ENCODE peak calls at places on chromosomes 2 and 18, in four cellular contexts. O is transverse colon, N is HCT116, I is breast epithelium. D is an unnamed sample.

GRCh38 chr2:16677875-16678274 is 12.2 kb upstream of the CYRIA start:
- DNase-seq in N (no peak), I (no peak), O (no peak), D (no peak)

GRCh38 chr2:194549387-194549786 is 1107.6 kb upstream of the SLC39A10 start:
- DNase-seq in O (no peak), N (no peak), I (no peak), D (no peak)

GRCh38 chr18:32530947-32531651 is 60.4 kb upstream of the GAREM1 start:
- DNase-seq in I (no peak), N (no peak), O (no peak), D (peak)

GRCh38 chr2:71777946-71778345 is 324.6 kb downstream of the DYSF start:
- DNase-seq in I (no peak), N (no peak), O (no peak), D (no peak)

GRCh38 chr2:238320648-238321281 is 447 bp downstream of the TRAF3IP1 start:
- DNase-seq in N (no peak), I (no peak), O (no peak), D (no peak)

GRCh38 chr2:148048475-148049221 is 27.8 kb downstream of the MBD5 start:
- DNase-seq in I (no peak), N (no peak), O (no peak), D (no peak)

GRCh38 chr2:110017-110416 is 63.7 kb upstream of the FAM110C start:
- DNase-seq in O (no peak), N (no peak), I (no peak), D (no peak)

GRCh38 chr2:172230783-172231446 is 128.2 kb upstream of the DLX2 start:
- DNase-seq in O (no peak), I (no peak), N (no peak), D (peak)

GRCh38 chr2:148552675-148553331 is 91.7 kb upstream of the EPC2 start:
- DNase-seq in I (no peak), O (no peak), N (no peak), D (no peak)

GRCh38 chr2:31429759-31430438 is 15.4 kb upstream of the XDH start:
- DNase-seq in O (peak), N (peak), I (no peak), D (no peak)

GRCh38 chr2:83696838-83697237 is 762.2 kb downstream of the SUCLG1 start:
- DNase-seq in O (no peak), N (no peak), I (no peak), D (no peak)

GRCh38 chr2:109238580-109238979 is 109.6 kb downstream of the SH3RF3 start:
- DNase-seq in O (peak), N (no peak), I (no peak), D (no peak)

GRCh38 chr18:78809845-78810244 is 169.8 kb upstream of the SALL3 start:
- DNase-seq in O (no peak), N (no peak), I (no peak), D (no peak)

GRCh38 chr2:101307503-101307902 is 998 bp downstream of the RNF149 start:
- DNase-seq in I (no peak), N (no peak), O (no peak), D (no peak)

GRCh38 chr2:225100269-225100668 is 58.0 kb upstream of the DOCK10 start:
- DNase-seq in O (no peak), I (no peak), N (no peak), D (no peak)

GRCh38 chr2:88177556-88177955 is 7.4 kb downstream of the THNSL2 start:
- DNase-seq in N (no peak), O (no peak), I (no peak), D (no peak)

DNA sequence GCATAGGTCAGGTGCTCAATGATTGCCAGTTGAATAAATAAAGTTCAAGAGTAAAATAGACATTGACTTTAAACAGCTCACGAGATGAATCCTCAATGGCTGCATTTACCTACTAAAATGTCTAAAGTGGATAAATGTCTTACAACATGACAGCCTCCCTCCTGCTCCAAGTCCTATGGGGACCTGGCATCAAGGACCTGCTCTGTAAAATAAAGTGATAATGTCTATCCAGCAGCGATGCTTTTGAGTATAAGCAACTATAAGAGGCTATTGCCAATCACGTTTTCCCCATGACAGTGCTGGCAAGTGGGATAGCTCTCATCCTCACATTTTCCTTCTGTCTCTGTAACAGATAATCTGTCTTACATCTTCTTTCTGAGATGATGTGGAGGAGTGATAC is 37.0 kb downstream of the RASGRP3 start:
- DNase-seq in O (no peak), I (no peak), N (no peak), D (no peak)
- TF ChIP-seq POLR2AphosphoS5 in O (no peak), I (no peak), N (no peak), D (no peak)

GRCh38 chr2:204124140-204124750 is 187.7 kb downstream of the ICOS start:
- DNase-seq in O (no peak), N (no peak), I (no peak), D (no peak)
- TF ChIP-seq POLR2AphosphoS5 in O (no peak), N (no peak), I (no peak), D (no peak)

GRCh38 chr18:57728941-57729511 is 74.1 kb downstream of the ATP8B1 start:
- DNase-seq in O (no peak), I (no peak), N (no peak), D (peak)
- TF ChIP-seq POLR2AphosphoS5 in O (peak), I (no peak), N (no peak), D (peak)

DNA sequence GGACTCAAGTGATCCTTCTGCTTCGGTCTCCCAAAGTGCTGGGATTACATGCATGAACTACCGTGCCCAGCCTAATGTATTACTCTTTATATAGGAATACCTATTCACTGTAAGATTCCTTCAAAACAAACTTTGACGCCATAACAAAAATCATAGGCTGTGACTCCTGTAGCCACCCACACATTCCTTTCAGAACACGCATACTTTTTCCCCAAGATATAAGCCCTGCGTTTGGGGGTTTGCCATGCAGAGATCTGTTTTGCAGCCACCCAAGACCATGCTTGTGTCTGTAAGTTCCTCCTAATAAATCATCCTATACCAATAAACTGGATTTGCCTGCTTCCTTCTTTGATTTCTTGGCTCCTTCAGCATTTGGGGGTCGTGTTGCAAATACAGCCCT is 46.0 kb upstream of the STON1 start:
- DNase-seq in O (no peak), N (no peak), I (no peak), D (no peak)
- TF ChIP-seq POLR2AphosphoS5 in O (no peak), N (no peak), I (no peak), D (no peak)

GRCh38 chr2:217953011-217953481 is 49.7 kb downstream of the TNS1 start:
- DNase-seq in I (no peak), O (no peak), N (no peak), D (no peak)

GRCh38 chr2:217954051-217954450 is 48.7 kb downstream of the TNS1 start:
- DNase-seq in I (no peak), O (no peak), N (no peak), D (no peak)

GRCh38 chr2:217954469-217954868 is 48.3 kb downstream of the TNS1 start:
- DNase-seq in I (no peak), O (no peak), N (no peak), D (no peak)

GRCh38 chr2:217952409-217952808 is 50.4 kb downstream of the TNS1 start:
- DNase-seq in I (no peak), N (no peak), O (no peak), D (no peak)

DNA sequence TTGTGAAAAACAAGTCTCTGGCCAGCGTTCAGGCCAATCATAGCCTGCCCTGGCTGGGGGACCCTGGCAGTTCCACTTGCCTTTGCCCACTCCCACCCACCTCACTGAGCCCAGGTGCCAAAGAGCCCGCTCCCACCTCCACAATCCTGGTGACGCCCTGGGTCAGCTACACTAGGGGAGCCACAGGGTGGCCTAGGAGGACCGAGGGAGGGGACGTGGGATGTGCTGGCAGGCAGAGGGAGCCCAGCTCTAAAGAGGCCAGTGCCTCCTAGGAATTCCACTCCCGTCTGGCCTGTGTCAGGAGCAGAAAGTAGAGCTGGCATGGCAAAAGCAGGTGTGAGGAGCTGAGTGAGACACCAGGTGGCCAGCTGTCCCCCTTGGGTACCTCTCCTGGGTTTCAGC is 49.3 kb downstream of the TNS1 start:
- DNase-seq in N (no peak), I (no peak), O (no peak), D (no peak)
- TF ChIP-seq POLR2AphosphoS5 in N (no peak), I (no peak), O (no peak), D (no peak)

DNA sequence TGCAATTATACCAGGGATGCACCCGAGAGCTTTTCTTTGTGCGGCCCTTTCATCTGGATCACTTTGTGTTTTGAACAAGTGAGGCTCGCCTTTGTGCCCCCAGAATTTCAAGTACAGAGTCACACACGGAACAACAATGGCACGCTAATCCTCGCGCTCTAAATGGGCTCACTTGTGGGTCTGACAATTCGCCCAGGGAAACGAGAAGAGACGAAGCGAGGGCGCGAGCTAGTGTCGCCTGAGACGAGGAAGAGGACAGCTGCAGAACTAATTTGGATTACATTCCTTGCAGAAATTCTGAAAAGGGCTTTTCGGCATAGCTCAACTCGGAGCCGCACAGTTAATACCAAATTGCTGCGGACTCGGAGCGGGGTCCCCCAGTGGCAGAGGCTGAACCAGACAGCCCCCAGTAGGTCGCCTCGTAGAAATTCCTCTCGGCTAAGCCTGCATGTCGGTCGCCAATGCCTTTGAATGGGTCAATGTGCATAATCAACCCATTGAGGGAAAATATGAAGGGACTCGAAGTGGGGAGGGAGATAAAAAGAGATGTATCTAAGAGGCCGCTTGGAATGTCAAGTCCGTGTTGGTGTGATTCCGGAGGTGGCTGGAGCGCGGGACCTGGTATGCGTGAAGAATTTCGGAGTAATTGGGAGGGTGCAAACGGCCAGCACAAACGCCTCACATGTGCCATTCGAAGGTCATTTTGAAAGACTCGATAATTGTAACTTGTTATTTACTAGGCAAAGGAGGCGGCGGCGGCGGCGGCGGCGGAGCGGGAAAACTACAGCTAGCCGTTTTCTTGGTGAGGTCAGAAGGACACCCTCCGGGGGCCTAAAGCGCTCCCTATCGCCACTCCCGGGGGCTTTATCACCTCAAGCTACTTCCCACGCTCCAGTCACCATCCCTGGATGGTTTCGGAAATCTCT is 2.0 kb downstream of the ERBB4 start:
- DNase-seq in O (no peak), N (no peak), I (no peak), D (no peak)
- TF ChIP-seq POLR2AphosphoS5 in O (no peak), N (no peak), I (no peak), D (no peak)

DNA sequence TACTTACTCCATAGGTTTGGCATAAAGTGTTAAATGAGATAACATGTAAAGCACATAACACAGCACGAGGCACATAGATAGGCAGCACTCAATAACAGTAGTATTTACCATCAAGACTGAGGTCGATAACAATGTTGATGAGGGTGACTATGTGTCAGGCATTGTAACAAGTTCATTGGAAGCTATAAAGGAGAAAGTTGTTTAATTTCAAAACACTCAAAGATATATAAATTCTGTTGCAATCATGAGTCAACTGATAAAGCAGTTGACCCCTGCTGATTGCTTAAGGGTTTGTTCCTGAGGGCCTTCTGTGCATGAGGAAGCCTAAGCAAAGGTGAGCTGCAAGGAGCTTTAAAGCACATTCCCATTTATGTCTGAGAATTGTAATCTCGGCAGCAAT is 760.5 kb downstream of the SATB2 start:
- DNase-seq in I (no peak), N (no peak), O (peak), D (no peak)
- TF ChIP-seq POLR2AphosphoS5 in I (no peak), N (no peak), O (peak), D (no peak)